ENCODE peak calls at places on chromosome X, in six cellular contexts. X is IMR-90, R is body of pancreas, T is tibial nerve, D is vagina, N is ovary. I is an unnamed sample.

GRCh38 chrX:28966335-28966734 is 379.1 kb downstream of the IL1RAPL1 start:
- DNase-seq in X (peak), R (no peak), D (no peak), N (no peak), T (no peak), I (no peak)

GRCh38 chrX:148417934-148418333 is 82.5 kb upstream of the AFF2 start:
- DNase-seq in X (no peak), D (no peak), R (no peak), T (no peak), N (no peak), I (no peak)

GRCh38 chrX:25049971-25050370 is 34.2 kb upstream of the ARX start:
- DNase-seq in T (no peak), D (no peak), R (no peak), N (no peak), X (no peak), I (no peak)

GRCh38 chrX:16851421-16851820 is 18.7 kb downstream of the RBBP7 start:
- DNase-seq in X (peak), N (no peak), D (no peak), R (no peak), T (no peak), I (no peak)

GRCh38 chrX:40003071-40003981 is 94.4 kb downstream of the BCOR start:
- DNase-seq in R (no peak), D (no peak), N (no peak), T (no peak), X (peak), I (no peak)

GRCh38 chrX:13688384-13688771 is 550 bp upstream of the RAB9A start:
- DNase-seq in R (no peak), X (no peak), T (no peak), N (no peak), D (no peak), I (no peak)

GRCh38 chrX:15576019-15576418 is 24.7 kb downstream of the ACE2 start:
- DNase-seq in X (peak), T (no peak), D (no peak), N (no peak), R (no peak), I (no peak)

GRCh38 chrX:13373027-13373806 is 53.4 kb upstream of the ATXN3L start:
- DNase-seq in N (no peak), R (no peak), T (no peak), X (peak), D (no peak), I (no peak)

GRCh38 chrX:70026112-70026850 is 23.5 kb downstream of the AWAT2 start:
- DNase-seq in R (no peak), D (no peak), N (no peak), T (no peak), X (peak), I (no peak)

GRCh38 chrX:125293792-125294780 is 25.6 kb upstream of the TEX13C start:
- DNase-seq in D (no peak), X (no peak), T (no peak), N (no peak), R (no peak), I (no peak)

GRCh38 chrX:22300130-22300529 is 27.4 kb downstream of the CBLL2 start:
- DNase-seq in T (no peak), X (peak), N (no peak), D (no peak), R (no peak), I (peak)

GRCh38 chrX:2432298-2432863 is 68.4 kb downstream of the DHRSX start:
- DNase-seq in R (no peak), D (no peak), N (no peak), X (no peak), T (no peak), I (no peak)

GRCh38 chrX:15747626-15748173 is 9.6 kb downstream of the CA5B start:
- DNase-seq in D (no peak), R (no peak), X (no peak), N (no peak), T (no peak), I (no peak)

GRCh38 chrX:9355739-9356138 is 109.1 kb upstream of the TBL1X start:
- DNase-seq in T (no peak), R (no peak), N (no peak), X (no peak), D (no peak), I (no peak)

GRCh38 chrX:134990475-134991473 is at the start of gene SMIM10:
- DNase-seq in R (peak), X (peak), N (peak), T (peak), D (no peak), I (peak)

GRCh38 chrX:108268434-108269080 is 169.7 kb downstream of the COL4A6 start:
- DNase-seq in X (no peak), D (no peak), R (no peak), N (no peak), T (no peak), I (no peak)

GRCh38 chrX:131626681-131627296 is 82.9 kb downstream of the OR13H1 start:
- DNase-seq in X (no peak), R (no peak), T (no peak), N (no peak), D (no peak), I (no peak)

GRCh38 chrX:134551365-134552095 is 91.6 kb downstream of the HPRT1 start:
- DNase-seq in T (no peak), R (no peak), D (no peak), N (no peak), X (peak), I (no peak)

GRCh38 chrX:87636533-87636932 is 118.9 kb downstream of the KLHL4 start:
- DNase-seq in X (no peak), R (no peak), D (no peak), N (no peak), T (no peak), I (no peak)

GRCh38 chrX:143472334-143472938 is 44.8 kb downstream of the SPANXN3 start:
- DNase-seq in N (no peak), X (no peak), R (no peak), T (no peak), D (no peak), I (no peak)

GRCh38 chrX:148288451-148288850 is 212.0 kb upstream of the AFF2 start:
- DNase-seq in D (no peak), N (no peak), R (no peak), T (no peak), X (no peak), I (no peak)

GRCh38 chrX:123990602-123991001 is 29.1 kb downstream of the STAG2 start:
- DNase-seq in X (no peak), R (no peak), T (no peak), N (no peak), D (no peak), I (no peak)

GRCh38 chrX:68808686-68809357 is 20.0 kb upstream of the EFNB1 start:
- DNase-seq in N (peak), X (no peak), D (peak), T (no peak), R (no peak), I (no peak)

GRCh38 chrX:14027511-14028019 is 2.1 kb downstream of the GEMIN8 start:
- DNase-seq in N (no peak), R (no peak), T (no peak), X (peak), D (no peak), I (no peak)

GRCh38 chrX:134144231-134144630 is 92.8 kb upstream of the CCDC160 start:
- DNase-seq in T (no peak), D (no peak), X (peak), N (no peak), R (no peak), I (no peak)

GRCh38 chrX:149717803-149718202 is 5.9 kb downstream of the MAGEA11 start:
- DNase-seq in N (no peak), T (no peak), X (no peak), D (peak), R (no peak), I (no peak)

GRCh38 chrX:149630681-149631292 is 805 bp downstream of the TMEM185A start:
- DNase-seq in R (no peak), T (no peak), N (no peak), D (no peak), X (peak), I (peak)

GRCh38 chrX:19544693-19545305 is 29.5 kb upstream of the MAP3K15 start:
- DNase-seq in T (no peak), D (no peak), R (peak), N (no peak), X (peak), I (no peak)

GRCh38 chrX:134982748-134983147 is 8.0 kb upstream of the SMIM10 start:
- DNase-seq in R (no peak), D (no peak), N (no peak), X (no peak), T (no peak), I (no peak)

GRCh38 chrX:134373736-134374135 is 86.2 kb upstream of the HPRT1 start:
- DNase-seq in X (no peak), N (no peak), T (no peak), R (no peak), D (no peak), I (no peak)

GRCh38 chrX:2401590-2402360 is 99.0 kb downstream of the DHRSX start:
- DNase-seq in N (no peak), D (no peak), X (no peak), R (peak), T (no peak), I (peak)

GRCh38 chrX:151762802-151763201 is 28.3 kb downstream of the CNGA2 start:
- DNase-seq in D (peak), N (no peak), R (no peak), X (no peak), T (no peak), I (no peak)

GRCh38 chrX:123923211-123923610 is 38.3 kb upstream of the STAG2 start:
- DNase-seq in D (no peak), X (no peak), R (no peak), N (no peak), T (no peak), I (no peak)

GRCh38 chrX:40076750-40077149 is 21.0 kb downstream of the BCOR start:
- DNase-seq in T (no peak), N (no peak), R (no peak), D (no peak), X (no peak), I (no peak)

GRCh38 chrX:81206471-81206870 is 4.6 kb downstream of the SH3BGRL start:
- DNase-seq in N (no peak), D (no peak), T (no peak), R (no peak), X (no peak), I (no peak)

GRCh38 chrX:39941332-39941920 is 156.3 kb downstream of the BCOR start:
- DNase-seq in T (no peak), R (no peak), X (no peak), N (no peak), D (no peak), I (no peak)

GRCh38 chrX:106999002-106999975 is 723 bp downstream of the MORC4 start:
- DNase-seq in X (peak), R (peak), N (peak), D (no peak), T (peak), I (peak)
- TF ChIP-seq CTCF in X (peak), R (peak), N (no peak), D (no peak), T (peak), I (no peak)

DNA sequence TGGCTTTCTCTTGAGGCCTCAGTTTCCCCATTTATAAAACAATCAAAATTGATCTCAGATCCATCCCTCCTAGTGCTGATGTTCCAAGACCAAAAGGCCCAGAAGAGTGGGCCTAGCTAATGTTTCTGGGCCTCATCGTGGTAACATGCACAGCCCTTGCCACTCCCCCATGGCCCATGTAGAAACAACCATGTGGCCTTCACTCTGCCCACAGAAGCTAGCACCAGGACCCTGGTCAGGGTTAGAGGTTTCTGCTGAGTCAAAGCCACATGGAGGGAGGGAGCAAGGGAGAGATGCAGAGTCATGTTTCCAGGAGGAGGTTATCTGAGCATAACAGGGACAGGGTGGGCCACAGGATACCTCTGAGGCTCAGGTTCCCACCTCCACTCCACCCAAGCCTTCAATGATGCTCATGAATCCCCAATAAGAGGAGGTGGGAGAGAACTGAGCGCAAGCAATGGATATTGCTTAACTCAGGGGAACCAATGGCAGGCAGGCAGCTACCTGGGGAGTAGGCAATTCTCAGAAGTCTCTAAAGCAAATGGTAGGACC is 16.9 kb downstream of the OTUD5 start:
- DNase-seq in N (no peak), T (no peak), X (no peak), R (no peak), D (no peak), I (no peak)
- TF ChIP-seq POLR2A in N (no peak), T (no peak), X (no peak), R (no peak), D (no peak), I (no peak)

GRCh38 chrX:102517331-102517730 is 792 bp upstream of the TMSB15A start:
- DNase-seq in T (no peak), X (peak), D (no peak), N (no peak), R (no peak), I (no peak)
- TF ChIP-seq CTCF in T (no peak), X (peak), D (no peak), N (no peak), R (no peak), I (no peak)

GRCh38 chrX:126552313-126553022 is at the start of gene DCAF12L1:
- DNase-seq in D (no peak), X (no peak), R (no peak), T (no peak), N (peak), I (no peak)
- TF ChIP-seq POLR2A in D (no peak), X (no peak), R (no peak), T (no peak), N (no peak), I (no peak)

GRCh38 chrX:109830704-109831206 is 97.7 kb upstream of the ACSL4 start:
- DNase-seq in T (no peak), N (no peak), X (peak), D (no peak), R (no peak), I (no peak)

GRCh38 chrX:109827772-109828171 is 94.7 kb upstream of the ACSL4 start:
- DNase-seq in R (no peak), N (no peak), D (no peak), X (no peak), T (no peak), I (no peak)

GRCh38 chrX:109830157-109830703 is 97.2 kb upstream of the ACSL4 start:
- DNase-seq in R (no peak), X (no peak), N (no peak), T (no peak), D (no peak), I (no peak)

GRCh38 chrX:109822861-109823260 is 89.8 kb upstream of the ACSL4 start:
- DNase-seq in X (no peak), D (no peak), T (no peak), N (no peak), R (no peak), I (no peak)

DNA sequence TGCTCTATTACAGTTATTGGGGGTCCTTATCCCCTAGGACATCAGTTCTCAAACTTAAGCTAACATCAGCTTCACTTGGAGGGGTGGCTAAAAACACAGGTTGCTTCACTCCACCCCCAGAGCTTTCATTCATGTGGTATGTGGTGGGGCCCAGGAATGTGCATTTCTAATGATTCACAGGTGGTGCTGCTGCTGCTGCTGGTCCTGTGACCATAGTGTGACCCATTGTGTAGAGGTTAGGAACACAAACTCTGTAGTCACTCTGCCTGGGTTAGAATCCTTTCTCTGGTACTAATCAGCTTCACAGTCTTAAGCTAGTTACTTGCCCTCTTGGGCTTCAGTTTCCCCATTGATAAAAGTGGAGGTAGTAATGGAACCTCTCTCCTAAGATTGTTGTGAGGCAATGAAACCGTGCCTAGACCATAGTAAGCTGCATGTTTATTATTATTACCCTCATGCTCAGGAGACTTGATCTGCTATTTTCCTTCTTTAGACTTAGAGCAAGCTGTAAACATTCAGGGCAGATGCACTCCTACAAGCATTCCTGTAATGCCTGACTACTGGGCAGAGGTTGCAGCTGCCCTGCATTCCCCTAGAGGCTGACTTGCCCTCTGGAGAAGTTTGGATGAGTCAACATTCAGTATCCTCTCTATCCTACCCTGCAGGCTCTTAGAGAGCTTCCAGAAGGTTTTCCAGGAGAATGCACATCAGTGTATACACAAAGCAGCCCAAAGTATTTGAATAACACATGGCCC is 94.1 kb upstream of the ACSL4 start:
- DNase-seq in T (no peak), N (no peak), D (no peak), R (no peak), X (peak), I (no peak)
- TF ChIP-seq CTCF in T (no peak), N (no peak), D (no peak), R (no peak), X (peak), I (no peak)

DNA sequence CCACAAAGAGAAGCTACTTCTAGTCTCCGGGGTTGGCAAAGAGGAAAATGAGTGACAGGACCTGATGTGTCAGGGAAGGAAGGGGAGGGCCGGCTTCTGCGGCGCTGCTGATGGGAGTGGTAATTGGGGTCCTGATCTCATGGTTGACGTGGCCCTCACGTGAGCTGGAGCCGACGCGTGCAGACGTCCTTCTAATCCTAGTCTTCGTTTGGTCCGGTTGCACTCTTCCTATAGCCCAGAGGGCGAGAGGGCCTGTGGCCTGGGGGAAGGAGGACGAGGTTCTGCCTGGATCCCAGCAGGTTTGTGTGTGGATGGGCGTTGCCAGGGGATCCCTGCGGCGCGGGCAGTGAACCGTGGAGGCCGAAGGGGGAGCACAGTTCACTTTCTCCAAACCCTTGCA is at the start of gene ARMCX1:
- DNase-seq in D (no peak), X (peak), T (peak), N (peak), R (peak), I (peak)
- TF ChIP-seq POLR2A in D (peak), X (peak), T (peak), N (peak), R (peak), I (peak)

I was measured in gastrocnemius medialis.